ENCODE peak calls at places on chromosomes 3 and 15, in ten cellular contexts. C is lower lobe of right lung; V is HCT116; H is sigmoid colon; A is AG04450; Z is left ventricle myocardium inferior; I is suprapubic skin; Q is cardiac muscle cell; E is CD8-positive, alpha-beta T cell; P is dorsolateral prefrontal cortex. O is an unnamed sample.

GRCh38 chr3:111636506-111636905 is 41.4 kb upstream of the ZBED2 start:
- DNase-seq in C (no peak), V (no peak), H (no peak), A (no peak), Z (no peak), I (no peak), Q (peak), E (no peak), P (no peak), O (no peak)

GRCh38 chr15:76994001-76994400 is 925 bp upstream of the PSTPIP1 start:
- DNase-seq in C (peak), V (no peak), H (peak), A (no peak), Z (peak), I (peak), Q (no peak), E (peak), P (no peak), O (peak)

GRCh38 chr3:197692641-197693040 is 44.1 kb downstream of the RUBCN start:
- DNase-seq in C (no peak), V (no peak), H (no peak), A (no peak), Z (no peak), I (no peak), Q (peak), E (no peak), P (no peak), O (no peak)

GRCh38 chr15:32029862-32030781 is at the start of gene CHRNA7:
- DNase-seq in C (peak), V (peak), H (peak), A (no peak), Z (peak), I (no peak), Q (peak), E (no peak), P (peak), O (peak)

GRCh38 chr15:92118162-92118935 is 264.8 kb downstream of the SLCO3A1 start:
- DNase-seq in C (no peak), V (no peak), H (peak), A (no peak), Z (no peak), I (no peak), Q (peak), E (no peak), P (no peak), O (no peak)

GRCh38 chr3:27653803-27654558 is 68.1 kb downstream of the EOMES start:
- DNase-seq in C (no peak), V (no peak), H (no peak), A (no peak), Z (no peak), I (no peak), Q (no peak), E (no peak), P (no peak), O (no peak)

GRCh38 chr3:59641169-59641914 is 591.5 kb upstream of the CFAP20DC start:
- DNase-seq in C (no peak), V (no peak), H (peak), A (no peak), Z (peak), I (no peak), Q (peak), E (no peak), P (peak), O (no peak)

GRCh38 chr15:71701808-71702207 is 108.5 kb upstream of the NR2E3 start:
- DNase-seq in C (no peak), V (no peak), H (no peak), A (no peak), Z (no peak), I (no peak), Q (no peak), E (no peak), P (no peak), O (no peak)

GRCh38 chr3:25155696-25156471 is 272.2 kb upstream of the RARB start:
- DNase-seq in C (no peak), V (no peak), H (no peak), A (no peak), Z (no peak), I (no peak), Q (peak), E (no peak), P (no peak), O (no peak)

GRCh38 chr15:29818141-29818540 is 4.1 kb downstream of the TJP1 start:
- DNase-seq in C (no peak), V (no peak), H (no peak), A (no peak), Z (no peak), I (no peak), Q (no peak), E (no peak), P (no peak), O (no peak)

GRCh38 chr15:90441011-90441410 is 53.0 kb downstream of the IQGAP1 start:
- DNase-seq in C (no peak), V (no peak), H (no peak), A (no peak), Z (no peak), I (no peak), Q (no peak), E (no peak), P (no peak), O (no peak)

GRCh38 chr3:36763111-36763849 is 1.1 kb downstream of the DCLK3 start:
- DNase-seq in C (no peak), V (no peak), H (no peak), A (no peak), Z (no peak), I (no peak), Q (no peak), E (no peak), P (no peak), O (no peak)

GRCh38 chr3:11969986-11970385 is 34.2 kb upstream of the SYN2 start:
- DNase-seq in C (no peak), V (no peak), H (no peak), A (no peak), Z (no peak), I (no peak), Q (no peak), E (no peak), P (peak), O (no peak)

GRCh38 chr15:63155486-63155885 is 1.8 kb downstream of the RPS27L start:
- DNase-seq in C (no peak), V (no peak), H (no peak), A (no peak), Z (no peak), I (no peak), Q (no peak), E (no peak), P (no peak), O (no peak)

GRCh38 chr3:152295834-152296233 is 27.1 kb downstream of the MBNL1 start:
- DNase-seq in C (no peak), V (no peak), H (no peak), A (no peak), Z (no peak), I (no peak), Q (no peak), E (no peak), P (no peak), O (no peak)

GRCh38 chr15:61784734-61785133 is 275.5 kb downstream of the VPS13C start:
- DNase-seq in C (no peak), V (no peak), H (no peak), A (no peak), Z (no peak), I (no peak), Q (no peak), E (no peak), P (no peak), O (no peak)

GRCh38 chr3:56915969-56916586 is 114.3 kb upstream of the ARHGEF3 start:
- DNase-seq in C (peak), V (no peak), H (no peak), A (no peak), Z (peak), I (no peak), Q (no peak), E (peak), P (no peak), O (peak)

GRCh38 chr3:64160000-64160690 is 65.1 kb downstream of the PRICKLE2 start:
- DNase-seq in C (no peak), V (no peak), H (no peak), A (no peak), Z (no peak), I (no peak), Q (no peak), E (no peak), P (no peak), O (no peak)

GRCh38 chr3:113232367-113232766 is 21.0 kb downstream of the BOC start:
- DNase-seq in C (no peak), V (no peak), H (no peak), A (no peak), Z (no peak), I (no peak), Q (no peak), E (no peak), P (no peak), O (no peak)

DNA sequence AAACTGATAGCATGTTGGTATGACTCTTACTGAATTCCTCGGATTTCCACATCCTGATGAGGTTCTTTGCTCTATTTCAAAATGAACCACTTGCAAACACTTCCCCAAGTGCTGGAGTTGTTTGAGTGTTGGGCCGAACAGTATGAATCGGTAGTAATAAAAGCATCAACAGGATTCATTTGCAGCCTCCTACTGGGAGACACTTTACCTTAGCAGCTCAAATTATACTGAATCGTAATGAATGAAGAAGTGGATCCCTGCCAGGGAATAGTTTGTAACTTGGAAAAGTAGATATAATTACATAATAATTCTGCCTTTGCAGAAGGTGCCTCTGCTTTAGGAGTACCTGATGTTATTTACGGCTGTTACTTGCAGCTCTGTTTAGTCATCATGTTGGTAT is 669.1 kb downstream of the CADM2 start:
- DNase-seq in C (no peak), V (no peak), H (no peak), A (no peak), Z (no peak), I (no peak), Q (no peak), E (no peak), P (no peak), O (no peak)
- H3K27ac ChIP-seq in C (no peak), V (no peak), H (no peak), A (no peak), Z (no peak), I (no peak), Q (no peak), E (no peak), P (no peak), O (no peak)

DNA sequence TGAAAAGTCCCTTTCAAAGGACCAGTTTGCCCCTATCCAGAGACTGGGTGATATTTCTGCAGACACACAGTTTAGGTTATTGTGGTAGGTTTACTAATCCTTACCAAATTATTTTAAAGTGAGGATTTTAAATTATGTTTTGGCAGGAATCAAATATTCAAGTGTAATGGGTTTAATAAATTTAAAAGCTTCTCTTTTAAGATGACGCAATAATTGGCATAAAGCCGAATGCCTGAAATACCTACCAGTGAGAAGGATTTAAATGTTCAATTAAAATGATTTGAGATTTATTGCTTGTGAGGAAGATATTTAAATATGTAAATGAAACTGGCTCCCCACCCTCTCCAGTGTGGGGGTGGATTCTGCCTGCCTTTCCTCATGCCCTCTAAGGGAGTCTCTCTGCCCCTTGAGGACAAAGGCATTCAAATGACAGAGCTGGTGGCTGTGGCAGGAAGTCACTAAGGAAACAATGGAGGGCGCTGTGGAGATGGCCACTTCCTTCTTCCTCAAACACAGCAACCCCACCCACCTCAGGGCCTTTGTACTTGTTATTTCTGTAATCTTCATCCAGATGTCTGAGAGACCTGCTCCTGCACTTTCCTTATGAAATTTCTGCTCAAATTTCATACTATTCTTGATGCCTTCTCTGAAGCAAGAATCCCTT is 131.7 kb downstream of the TNIK start:
- DNase-seq in C (peak), V (peak), H (no peak), A (no peak), Z (no peak), I (no peak), Q (peak), E (peak), P (no peak), O (peak)
- TF ChIP-seq CTCF in C (peak), V (peak), H (no peak), A (no peak), Z (no peak), I (no peak), Q (no peak), E (peak), P (no peak), O (no peak)

GRCh38 chr3:134372405-134373277 is 1.6 kb downstream of the AMOTL2 start:
- DNase-seq in C (no peak), V (no peak), H (peak), A (no peak), Z (no peak), I (no peak), Q (peak), E (no peak), P (no peak), O (peak)
- H3K27ac ChIP-seq in C (peak), V (peak), H (peak), A (peak), Z (peak), I (peak), Q (peak), E (no peak), P (peak), O (peak)

GRCh38 chr3:4310971-4311370 is 7.8 kb downstream of the SETMAR start:
- DNase-seq in C (no peak), V (no peak), H (no peak), A (no peak), Z (no peak), I (no peak), Q (no peak), E (no peak), P (no peak), O (no peak)

GRCh38 chr3:4309476-4310121 is 6.4 kb downstream of the SETMAR start:
- DNase-seq in C (no peak), V (no peak), H (no peak), A (no peak), Z (no peak), I (no peak), Q (no peak), E (no peak), P (no peak), O (no peak)

GRCh38 chr3:4311496-4311895 is 8.3 kb downstream of the SETMAR start:
- DNase-seq in C (no peak), V (no peak), H (no peak), A (no peak), Z (no peak), I (no peak), Q (no peak), E (no peak), P (no peak), O (no peak)

GRCh38 chr3:4313606-4314308 is 10.6 kb downstream of the SETMAR start:
- DNase-seq in C (no peak), V (no peak), H (no peak), A (no peak), Z (no peak), I (no peak), Q (no peak), E (no peak), P (no peak), O (no peak)

DNA sequence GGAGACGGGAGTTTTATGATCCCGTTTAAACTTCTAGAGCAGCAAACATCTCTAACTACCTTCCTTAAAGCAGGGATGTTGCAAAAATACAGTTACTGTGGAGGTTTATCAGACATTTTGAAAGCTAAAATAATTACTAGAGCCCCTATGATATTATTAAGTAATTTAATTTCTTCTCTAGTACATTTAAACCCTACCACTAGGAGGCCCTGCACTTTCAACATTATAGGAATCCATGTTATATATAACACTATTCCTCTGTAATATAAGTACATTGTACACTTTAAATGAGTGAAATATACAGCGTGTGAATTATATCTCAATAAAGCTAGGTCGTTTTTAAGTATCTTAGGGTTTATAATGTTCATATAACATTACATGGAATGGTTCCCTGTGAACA is 11.5 kb downstream of the SETMAR start:
- DNase-seq in C (no peak), V (no peak), H (no peak), A (no peak), Z (no peak), I (no peak), Q (no peak), E (no peak), P (no peak), O (no peak)
- TF ChIP-seq CTCF in C (peak), V (no peak), H (no peak), A (peak), Z (no peak), I (no peak), Q (peak), E (peak), P (no peak), O (no peak)

DNA sequence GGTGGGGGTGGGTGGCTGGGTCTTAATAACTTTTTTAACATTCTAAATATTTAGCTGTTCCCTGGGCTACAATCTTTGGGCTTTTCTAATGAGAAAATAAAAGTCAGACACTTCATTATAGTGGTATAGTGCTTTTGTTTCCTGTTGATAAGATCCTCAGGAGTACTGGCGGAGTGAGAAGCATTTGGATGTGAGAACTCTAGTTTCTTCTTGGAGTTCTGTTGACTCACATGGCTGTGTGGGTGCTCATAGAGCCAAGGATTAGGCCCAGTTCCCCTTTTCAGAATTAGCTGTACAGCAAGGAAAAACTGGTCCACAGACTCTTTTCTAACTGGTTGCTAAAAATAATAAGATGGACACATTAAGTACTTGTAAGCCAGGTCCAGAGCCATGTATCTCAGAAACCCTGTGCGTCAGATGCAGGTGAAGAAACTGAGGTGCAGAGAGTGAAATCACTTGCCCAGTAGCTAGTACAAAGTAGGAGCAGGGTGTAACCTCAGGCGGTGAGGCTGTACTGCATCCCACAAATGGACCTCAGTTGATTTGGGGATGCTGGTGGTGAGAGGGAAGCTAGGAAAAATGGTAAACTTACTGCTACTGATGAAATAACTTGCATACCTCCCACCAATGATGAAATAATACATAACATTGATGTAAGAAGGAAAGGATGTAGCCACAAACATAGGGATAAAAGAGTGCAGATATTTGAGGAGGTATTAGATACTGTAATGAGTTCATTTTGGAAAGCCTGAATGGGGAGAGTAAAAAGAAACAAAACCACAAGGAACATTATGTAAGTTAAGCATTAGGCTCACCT is 2.4 kb downstream of the ITPR1 start:
- DNase-seq in C (no peak), V (no peak), H (no peak), A (no peak), Z (no peak), I (no peak), Q (peak), E (no peak), P (no peak), O (no peak)
- H3K27ac ChIP-seq in C (no peak), V (no peak), H (peak), A (no peak), Z (peak), I (no peak), Q (no peak), E (no peak), P (peak), O (peak)

DNA sequence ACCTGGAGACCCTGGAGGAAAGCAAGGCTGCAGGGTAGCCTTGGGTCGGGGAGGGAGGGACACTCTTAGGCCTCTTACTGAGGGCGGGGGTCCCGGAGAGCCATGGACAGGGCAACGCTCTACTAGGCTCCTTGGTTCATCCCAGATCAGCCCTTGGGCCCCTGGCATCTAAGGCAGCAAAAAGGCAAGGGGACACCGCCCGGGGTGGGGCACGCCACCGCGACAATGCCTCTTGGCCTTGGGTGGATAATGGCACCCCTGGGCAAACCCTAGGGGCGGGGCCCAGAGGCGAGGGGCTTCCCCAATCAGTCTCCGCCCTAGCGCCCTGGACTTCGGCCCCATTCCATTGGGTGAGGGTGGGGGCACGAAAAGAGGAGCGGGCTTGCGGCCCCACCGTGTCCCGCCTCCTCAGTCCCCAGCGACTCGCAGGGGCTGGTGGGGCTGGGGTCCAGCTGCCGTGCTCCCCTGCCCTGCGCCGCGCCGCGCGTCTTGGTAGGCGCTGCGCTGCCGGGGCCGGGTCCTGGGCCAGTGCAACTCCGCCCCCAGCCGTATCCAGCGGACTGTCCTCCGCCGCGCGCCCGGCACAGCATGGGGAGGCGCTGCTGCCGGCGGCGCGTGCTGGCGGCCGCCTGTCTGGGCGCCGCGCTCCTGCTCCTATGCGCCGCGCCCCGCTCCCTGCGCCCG is at the start of gene CHST13:
- DNase-seq in C (peak), V (no peak), H (peak), A (no peak), Z (peak), I (no peak), Q (peak), E (no peak), P (peak), O (peak)
- TF ChIP-seq CTCF in C (no peak), V (no peak), H (no peak), A (no peak), Z (peak), I (no peak), Q (no peak), E (no peak), P (no peak), O (no peak)

GRCh38 chr3:31979006-31979697 is 1.9 kb downstream of the OSBPL10 start:
- DNase-seq in C (no peak), V (no peak), H (no peak), A (no peak), Z (no peak), I (no peak), Q (no peak), E (no peak), P (no peak), O (no peak)
- H3K27ac ChIP-seq in C (no peak), V (no peak), H (no peak), A (no peak), Z (no peak), I (no peak), Q (no peak), E (no peak), P (no peak), O (no peak)